ENCODE peak calls at places on chromosomes 5 and 9, in ten cellular contexts. X is mesendoderm; M is GM23338; S is CD8-positive, alpha-beta T cell; T is Peyer's patch; K is small intestine; E is testis; B is iPS DF 6.9; V is spleen; G is adipocyte. R is an unnamed sample.

GRCh38 chr5:35644543-35644942 is 26.9 kb downstream of the SPEF2 start:
- DNase-seq in T (no peak), G (no peak), B (no peak), K (no peak), V (no peak), S (no peak), E (no peak), M (peak; percentile 45), X (peak; percentile 66), R (no peak)

GRCh38 chr5:73278693-73279092 is 105.7 kb downstream of the TMEM174 start:
- DNase-seq in K (peak; percentile 6), V (no peak), B (no peak), G (no peak), S (no peak), M (no peak), E (no peak), T (no peak), X (no peak), R (no peak)

GRCh38 chr9:86452194-86452828 is 98.1 kb upstream of the TUT7 start:
- DNase-seq in X (no peak), V (no peak), G (peak; percentile 25), M (no peak), E (no peak), B (no peak), T (no peak), S (no peak), K (peak; percentile 19), R (no peak)

GRCh38 chr9:120571443-120572257 is 8.3 kb downstream of the CDK5RAP2 start:
- DNase-seq in V (no peak), T (no peak), E (peak; percentile 31), K (no peak), X (no peak), S (no peak), G (peak; percentile 88), M (no peak), B (no peak), R (no peak)

GRCh38 chr9:13432914-13433313 is 153.4 kb upstream of the MPDZ start:
- DNase-seq in K (no peak), X (no peak), E (no peak), M (no peak), V (no peak), B (no peak), G (no peak), S (no peak), T (no peak), R (no peak)

GRCh38 chr9:124695280-124695890 is 75.7 kb downstream of the NR6A1 start:
- DNase-seq in G (peak; percentile 84), E (no peak), B (no peak), T (no peak), S (no peak), V (no peak), M (no peak), X (no peak), K (no peak), R (no peak)

GRCh38 chr9:108606408-108606807 is 249.4 kb downstream of the ACTL7B start:
- DNase-seq in G (peak; percentile 21), T (no peak), B (no peak), K (no peak), S (no peak), M (no peak), V (no peak), E (no peak), X (no peak), R (no peak)

GRCh38 chr5:79081779-79082178 is 12.2 kb downstream of the BHMT2 start:
- DNase-seq in M (no peak), K (no peak), S (no peak), X (no peak), B (no peak), G (no peak), T (no peak), E (no peak), V (no peak), R (no peak)

GRCh38 chr5:149445739-149446369 is 66.8 kb upstream of the IL17B start:
- DNase-seq in V (no peak), E (no peak), B (no peak), T (no peak), G (peak; percentile 91), S (no peak), X (peak; percentile 85), K (peak; percentile 78), M (no peak), R (no peak)

GRCh38 chr9:73824671-73825070 is 672.5 kb upstream of the RORB start:
- DNase-seq in B (peak; percentile 41), S (no peak), E (no peak), K (no peak), X (peak; percentile 86), G (no peak), T (no peak), M (peak; percentile 68), V (no peak), R (no peak)

GRCh38 chr5:177131711-177132503 is 1.7 kb upstream of the NSD1 start:
- DNase-seq in X (peak; percentile 70), G (no peak), E (peak; percentile 48), M (peak; percentile 69), S (no peak), T (peak; percentile 52), K (peak; percentile 33), B (no peak), V (peak; percentile 83), R (no peak)

GRCh38 chr9:72305102-72305546 is 59.9 kb downstream of the ZFAND5 start:
- DNase-seq in M (peak; percentile 59), E (peak; percentile 88), G (peak; percentile 30), V (peak; percentile 87), X (peak; percentile 96), K (peak; percentile 99), B (peak; percentile 54), S (no peak), T (peak; percentile 82), R (peak; percentile 72)

GRCh38 chr5:132827943-132828673 is 2.3 kb downstream of the SHROOM1 start:
- DNase-seq in G (no peak), S (no peak), X (no peak), M (no peak), E (no peak), B (no peak), V (no peak), K (no peak), T (no peak), R (no peak)
- H3K27me3 ChIP-seq in G (no peaks in the 10 kb centered on the region), S (peaks cover 26% of the 10 kb centered on the region), X (peaks cover 17% of the 10 kb centered on the region), M (peaks cover 95% of the 10 kb centered on the region), E (no peaks in the 10 kb centered on the region), B (peaks cover 23% of the 10 kb centered on the region), V (peaks cover 42% of the 10 kb centered on the region), K (no peaks in the 10 kb centered on the region), T (no peaks in the 10 kb centered on the region), R (no peaks in the 10 kb centered on the region)

GRCh38 chr9:114928092-114928491 is 2.3 kb downstream of the TNFSF8 start:
- DNase-seq in X (no peak), B (no peak), K (no peak), T (no peak), M (no peak), V (no peak), G (no peak), E (no peak), S (no peak), R (no peak)

GRCh38 chr9:114930063-114930812 is at the start of gene TNFSF8:
- DNase-seq in G (no peak), B (no peak), V (peak; percentile 90), E (no peak), X (no peak), K (peak; percentile 45), M (no peak), T (peak; percentile 52), S (peak; percentile 58), R (no peak)

GRCh38 chr9:114932502-114932901 is 2.1 kb upstream of the TNFSF8 start:
- DNase-seq in B (no peak), K (no peak), X (peak; percentile 64), S (no peak), T (no peak), E (no peak), M (no peak), G (no peak), V (no peak), R (no peak)

GRCh38 chr9:114931407-114931806 is 1.0 kb upstream of the TNFSF8 start:
- DNase-seq in B (no peak), X (no peak), T (no peak), E (no peak), S (no peak), G (no peak), K (no peak), V (no peak), M (no peak), R (no peak)

GRCh38 chr9:114929166-114929565 is 1.2 kb downstream of the TNFSF8 start:
- DNase-seq in B (no peak), M (no peak), K (peak; percentile 56), S (no peak), E (no peak), T (no peak), G (no peak), X (no peak), V (no peak), R (no peak)
- H3K4me3 ChIP-seq in B (no peak overlapping the region), M (no peak overlapping the region), K (peak overlapping the region; percentile 52), S (peak overlapping the region; percentile 65), E (peak overlapping the region; percentile 27), T (peak overlapping the region; percentile 35), G (no peak overlapping the region), X (no peak overlapping the region), V (peak overlapping the region; percentile 51), R (no peak overlapping the region)

DNA sequence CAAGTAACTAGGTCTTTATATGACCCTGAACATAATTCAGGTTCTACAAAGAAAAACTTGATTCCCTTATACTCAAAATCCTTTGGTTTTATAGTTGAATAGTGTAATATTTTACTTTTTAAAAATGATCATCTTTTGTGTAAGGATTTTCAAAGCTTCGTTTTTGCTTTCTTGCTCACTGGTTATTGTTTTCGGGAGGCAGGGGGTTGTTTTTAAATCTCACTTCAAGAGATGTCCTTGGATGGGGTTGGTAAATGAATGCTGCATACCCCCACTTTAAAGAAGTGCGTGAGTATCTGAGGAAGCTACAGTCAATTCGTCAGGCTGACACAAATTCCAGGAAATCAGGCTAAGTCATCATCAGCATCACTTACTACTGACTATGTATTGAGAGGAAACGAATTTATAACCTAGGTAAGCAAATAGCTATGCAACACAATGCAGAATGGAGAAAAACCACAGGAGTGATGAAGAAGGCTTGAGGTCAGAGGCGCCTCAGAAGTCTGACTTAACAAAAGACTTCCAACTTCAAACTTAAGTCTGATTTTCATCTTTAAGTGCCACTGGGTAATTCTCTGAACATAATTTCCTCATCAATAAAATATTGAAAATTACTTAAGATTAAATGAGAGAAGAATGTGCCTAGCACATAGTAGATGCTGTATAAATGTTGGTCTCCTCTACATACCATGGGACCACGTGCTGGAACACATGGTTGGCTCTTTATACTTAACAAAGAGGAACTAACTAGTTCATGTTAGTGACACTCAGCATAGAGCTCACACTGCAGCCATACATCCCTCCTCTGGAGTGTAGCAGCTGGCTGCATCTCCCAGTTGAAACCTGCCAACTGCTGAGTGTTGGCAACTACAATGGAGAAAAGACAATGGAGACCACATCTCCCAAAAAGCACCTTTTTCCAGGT is 106.0 kb upstream of the KIF2A start:
- DNase-seq in V (no peak), B (no peak), T (no peak), S (no peak), M (no peak), K (no peak), E (no peak), G (no peak), X (no peak), R (no peak)
- H3K27me3 ChIP-seq in V (no peaks in the 10 kb centered on the region), B (no peaks in the 10 kb centered on the region), T (no peaks in the 10 kb centered on the region), S (no peaks in the 10 kb centered on the region), M (no peaks in the 10 kb centered on the region), K (peaks cover 2% of the 10 kb centered on the region), E (no peaks in the 10 kb centered on the region), G (peaks cover 20% of the 10 kb centered on the region), X (no peaks in the 10 kb centered on the region), R (peaks cover 3% of the 10 kb centered on the region)

DNA sequence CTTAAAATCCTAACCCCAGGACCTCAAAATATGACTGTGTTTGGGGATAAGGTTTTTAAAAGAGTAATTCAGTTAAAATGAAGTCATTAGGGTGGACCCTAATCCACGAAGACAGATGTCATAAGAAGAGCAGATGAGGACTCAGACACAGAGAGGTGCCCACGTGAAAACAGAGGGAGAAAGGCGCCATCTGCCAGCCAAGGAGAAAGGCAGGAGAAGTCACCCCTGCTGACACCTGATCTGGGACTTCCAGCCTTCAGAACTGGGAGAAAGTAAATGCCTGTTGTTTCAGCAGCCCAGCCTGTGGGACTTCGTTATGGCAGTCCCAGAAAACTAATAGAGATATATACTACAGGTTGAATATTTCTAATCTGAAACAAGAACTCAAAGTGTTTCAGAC is 67.4 kb downstream of the ROR2 start:
- DNase-seq in G (no peak), M (no peak), S (no peak), E (no peak), B (no peak), T (no peak), X (no peak), V (peak; percentile 17), K (no peak), R (no peak)
- H3K4me3 ChIP-seq in G (no peak overlapping the region), M (no peak overlapping the region), S (no peak overlapping the region), E (no peak overlapping the region), B (no peak overlapping the region), T (no peak overlapping the region), X (no peak overlapping the region), V (no peak overlapping the region), K (no peak overlapping the region), R (no peak overlapping the region)

R was measured in BE2C.